ENCODE peak calls at places on chromosomes 2 and 18, in five cellular contexts. E, G, S, V and H are unnamed samples.

GRCh38 chr2:8514274-8514662 is 167.6 kb upstream of the ID2 start:
- DNase-seq in E (no peak), G (no peak), S (no peak), V (no peak), H (no peak)

GRCh38 chr2:112666764-112667122 is 21.0 kb downstream of the SLC20A1 start:
- DNase-seq in S (no peak), V (no peak), E (no peak), G (no peak), H (no peak)

GRCh38 chr2:230690439-230690838 is 22.2 kb upstream of the CAB39 start:
- DNase-seq in S (no peak), E (peak), V (no peak), G (no peak), H (no peak)

GRCh38 chr2:9288233-9288632 is 81.6 kb downstream of the ASAP2 start:
- DNase-seq in S (no peak), E (no peak), G (peak), V (peak), H (no peak)

GRCh38 chr18:41135146-41135545 is 819.9 kb upstream of the PIK3C3 start:
- DNase-seq in S (no peak), V (no peak), G (no peak), E (no peak), H (no peak)

GRCh38 chr2:109558076-109558882 is 55.5 kb downstream of the SEPTIN10 start:
- DNase-seq in E (peak), G (peak), V (peak), S (no peak), H (no peak)

GRCh38 chr2:120477198-120477597 is 131.3 kb downstream of the INHBB start:
- DNase-seq in G (no peak), V (no peak), S (no peak), E (no peak), H (peak)

GRCh38 chr2:96949701-96950350 is 36.6 kb downstream of the FAM178B start:
- DNase-seq in E (no peak), V (no peak), G (no peak), S (no peak), H (no peak)

GRCh38 chr2:72954376-72955187 is 37.3 kb downstream of the EMX1 start:
- DNase-seq in S (no peak), E (no peak), G (no peak), V (no peak), H (no peak)

GRCh38 chr2:9087151-9087681 is 83.7 kb upstream of the MBOAT2 start:
- DNase-seq in S (no peak), V (peak), G (no peak), E (no peak), H (no peak)

GRCh38 chr2:166230024-166230723 is 102.4 kb upstream of the SCN1A start:
- DNase-seq in S (no peak), V (peak), G (peak), E (no peak), H (no peak)

GRCh38 chr2:19035238-19035637 is 323.2 kb downstream of the OSR1 start:
- DNase-seq in E (no peak), S (no peak), V (peak), G (no peak), H (no peak)

GRCh38 chr18:21179590-21180220 is 62.3 kb upstream of the GREB1L start:
- DNase-seq in V (peak), S (peak), G (peak), E (peak), H (peak)

GRCh38 chr18:59379772-59380530 is 20.9 kb upstream of the LMAN1 start:
- DNase-seq in V (peak), G (no peak), E (no peak), S (no peak), H (no peak)

GRCh38 chr2:30310955-30311354 is 79.6 kb downstream of the LBH start:
- DNase-seq in V (no peak), G (no peak), E (no peak), S (no peak), H (no peak)

GRCh38 chr18:59008302-59008974 is 131.2 kb upstream of the SEC11C start:
- DNase-seq in E (no peak), S (peak), V (peak), G (no peak), H (peak)

GRCh38 chr2:219684721-219685689 is 57.6 kb downstream of the SLC4A3 start:
- DNase-seq in G (no peak), E (peak), S (peak), V (peak), H (peak)

GRCh38 chr18:46071615-46071893 is 506 bp downstream of the PSTPIP2 start:
- DNase-seq in V (no peak), G (no peak), E (no peak), S (no peak), H (peak)

GRCh38 chr2:232333361-232334135 is 45.0 kb upstream of the ALPP start:
- DNase-seq in V (peak), S (peak), E (no peak), G (peak), H (peak)

GRCh38 chr2:25201794-25202193 is 33.4 kb upstream of the POMC start:
- DNase-seq in G (no peak), E (no peak), S (no peak), V (no peak), H (no peak)

GRCh38 chr2:6967301-6967700 is 50.1 kb downstream of the RNF144A start:
- DNase-seq in G (no peak), E (no peak), S (no peak), V (no peak), H (peak)

GRCh38 chr18:12278765-12279682 is 24.9 kb downstream of the CIDEA start:
- DNase-seq in E (peak), G (peak), S (peak), V (peak), H (peak)

GRCh38 chr18:12281861-12282260 is 26.2 kb upstream of the TUBB6 start:
- DNase-seq in G (no peak), E (no peak), V (no peak), S (no peak), H (no peak)

GRCh38 chr18:12282436-12283039 is 25.5 kb upstream of the TUBB6 start:
- DNase-seq in E (no peak), G (no peak), V (peak), S (no peak), H (no peak)

GRCh38 chr18:12278153-12278764 is 24.1 kb downstream of the CIDEA start:
- DNase-seq in V (no peak), E (no peak), S (no peak), G (no peak), H (peak)

DNA sequence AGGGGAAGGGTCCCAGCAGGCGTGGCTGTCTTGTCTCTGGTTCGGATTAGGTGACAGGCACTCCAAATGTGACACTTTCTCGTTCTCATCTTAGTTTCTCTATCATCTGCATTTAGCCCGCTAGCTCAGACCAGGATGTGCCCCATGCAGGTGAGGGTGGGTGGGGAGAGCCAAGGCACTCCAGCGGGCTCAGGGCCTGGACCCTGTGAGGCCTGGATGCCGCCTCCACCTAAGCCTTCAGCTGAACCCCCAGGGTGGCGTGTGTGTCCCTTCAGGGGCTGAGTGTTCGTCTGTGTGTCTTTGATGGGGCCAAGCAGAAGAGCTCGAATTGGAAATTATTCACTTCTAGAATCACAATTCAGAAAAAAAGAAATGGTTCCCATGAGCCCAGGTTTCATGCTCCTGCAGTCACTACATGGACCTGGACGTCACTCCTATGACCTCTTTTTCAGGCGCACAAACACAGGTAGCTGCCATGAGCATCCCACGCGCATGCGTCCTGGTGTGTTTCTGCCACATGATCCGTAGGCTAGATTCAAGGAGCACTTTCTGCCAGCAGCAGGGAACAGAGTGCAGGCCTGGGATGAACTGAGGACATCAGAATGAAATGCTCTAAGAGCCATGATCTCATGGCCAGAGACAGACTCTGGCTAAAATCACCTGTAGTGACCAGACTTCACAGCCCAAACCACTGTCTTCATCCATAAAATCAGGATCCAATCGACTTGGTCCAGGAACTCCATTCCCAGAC is 25.8 kb downstream of the CIDEA start:
- DNase-seq in G (no peak), V (no peak), E (no peak), S (no peak), H (no peak)
- H3K4me3 ChIP-seq in G (no peak), V (peak), E (peak), S (no peak), H (no peak)

GRCh38 chr2:196480653-196481322 is 158.7 kb upstream of the CCDC150 start:
- DNase-seq in G (no peak), S (no peak), V (peak), E (no peak), H (no peak)
- H3K9ac ChIP-seq in G (no peak), S (no peak), V (no peak), E (no peak), H (no peak)

GRCh38 chr2:206218792-206219509 is 55.5 kb upstream of the ZDBF2 start:
- DNase-seq in V (peak), G (no peak), E (no peak), S (no peak), H (no peak)

GRCh38 chr2:206213514-206213845 is 53.8 kb downstream of the EEF1B2 start:
- DNase-seq in G (no peak), V (no peak), S (no peak), E (no peak), H (no peak)

GRCh38 chr2:206219957-206220356 is 54.5 kb upstream of the ZDBF2 start:
- DNase-seq in G (no peak), E (no peak), S (no peak), V (no peak), H (no peak)

GRCh38 chr2:206217743-206218520 is 56.5 kb upstream of the ZDBF2 start:
- DNase-seq in V (no peak), S (no peak), E (no peak), G (peak), H (no peak)

DNA sequence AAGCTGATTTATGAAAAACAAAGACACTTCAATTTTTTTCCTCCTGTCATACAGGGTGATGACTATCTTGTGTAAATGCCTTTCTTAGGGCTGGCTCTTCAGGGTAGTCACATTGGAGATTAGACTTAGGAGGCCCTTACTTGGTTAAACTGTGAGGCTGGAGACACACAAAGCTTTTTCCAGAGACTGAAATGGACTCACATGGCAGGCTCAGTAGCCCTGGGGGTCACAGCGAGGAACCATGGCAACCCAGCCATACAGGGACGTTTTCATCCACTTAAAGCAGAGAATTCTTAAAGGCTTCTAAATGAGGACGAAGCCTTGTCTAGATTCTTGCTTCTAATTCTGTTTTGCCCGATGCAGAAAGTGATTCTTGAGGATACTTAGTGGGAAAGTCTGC is 57.3 kb upstream of the ZDBF2 start:
- DNase-seq in G (no peak), S (no peak), E (no peak), V (no peak), H (no peak)
- H3K4me3 ChIP-seq in G (no peak), S (no peak), E (no peak), V (no peak), H (no peak)

GRCh38 chr2:64526034-64526433 is 1.9 kb downstream of the AFTPH start:
- DNase-seq in G (no peak), V (no peak), E (no peak), S (no peak), H (no peak)
- H3K9ac ChIP-seq in G (no peak), V (peak), E (no peak), S (no peak), H (no peak)

GRCh38 chr2:240295256-240296103 is 140.0 kb upstream of the GPC1 start:
- DNase-seq in V (no peak), E (no peak), G (no peak), S (peak), H (peak)
- H3K4me3 ChIP-seq in V (no peak), E (no peak), G (no peak), S (no peak), H (no peak)

GRCh38 chr2:27869763-27870162 is 20.4 kb downstream of the RBKS start:
- DNase-seq in S (no peak), V (no peak), G (no peak), E (no peak), H (no peak)
- H3K9ac ChIP-seq in S (no peak), V (no peak), G (no peak), E (no peak), H (no peak)

GRCh38 chr2:157261199-157261782 is 3.8 kb downstream of the GALNT5 start:
- DNase-seq in V (peak), G (no peak), S (no peak), E (peak), H (no peak)
- H3K4me3 ChIP-seq in V (peak), G (no peak), S (no peak), E (peak), H (no peak)